ENCODE peak calls at places on chromosome 19, in nine cellular contexts. W is H1; Y is heart left ventricle; R is GM06990; T is CD8-positive, alpha-beta T cell; K is stomach; Q is brain microvascular endothelial cell; L is adrenal gland; A is PC-3. D is an unnamed sample. For H3K36me3, the result is how much of the 10 kb centered on the place peaks cover.

GRCh38 chr19:40465025-40465780 is at the start of gene BLVRB:
- DNase-seq in A (peak), Y (no peak), L (no peak), W (no peak), R (no peak), Q (peak), T (no peak), K (no peak), D (peak)

GRCh38 chr19:17680235-17680722 is 7.9 kb downstream of the UNC13A start:
- DNase-seq in Y (peak), K (peak), W (no peak), L (peak), Q (peak), A (peak), R (peak), T (peak), D (peak)

GRCh38 chr19:29878973-29879654 is 62.9 kb upstream of the URI1 start:
- DNase-seq in W (no peak), A (peak), K (no peak), L (no peak), Q (peak), Y (no peak), T (no peak), R (no peak), D (peak)

GRCh38 chr19:18194554-18195238 is 1.7 kb downstream of the MPV17L2 start:
- DNase-seq in K (no peak), T (no peak), A (peak), Q (no peak), Y (no peak), W (peak), L (peak), R (peak), D (peak)

GRCh38 chr19:11007376-11007775 is 46.5 kb downstream of the SMARCA4 start:
- DNase-seq in Y (no peak), Q (no peak), K (no peak), W (no peak), A (no peak), L (no peak), R (no peak), T (no peak), D (no peak)

GRCh38 chr19:12314553-12314952 is 18.9 kb downstream of the ZNF563 start:
- DNase-seq in Y (no peak), W (no peak), A (no peak), R (no peak), T (no peak), L (no peak), Q (no peak), K (peak), D (no peak)

GRCh38 chr19:2618611-2619010 is 83.9 kb downstream of the GNG7 start:
- DNase-seq in R (no peak), T (peak), W (no peak), A (peak), L (no peak), Q (no peak), K (peak), Y (peak), D (no peak)

GRCh38 chr19:43450545-43450997 is 14.8 kb downstream of the LYPD3 start:
- DNase-seq in A (no peak), Y (no peak), T (no peak), L (no peak), K (no peak), R (no peak), W (no peak), Q (no peak), D (peak)

GRCh38 chr19:1553415-1553814 is 14.7 kb downstream of the MEX3D start:
- DNase-seq in L (no peak), T (no peak), W (no peak), R (no peak), Q (no peak), Y (no peak), A (no peak), K (no peak), D (no peak)

GRCh38 chr19:45607071-45608029 is 5.3 kb upstream of the GPR4 start:
- DNase-seq in A (peak), L (peak), W (peak), Y (peak), K (peak), Q (peak), T (peak), R (no peak), D (peak)

DNA sequence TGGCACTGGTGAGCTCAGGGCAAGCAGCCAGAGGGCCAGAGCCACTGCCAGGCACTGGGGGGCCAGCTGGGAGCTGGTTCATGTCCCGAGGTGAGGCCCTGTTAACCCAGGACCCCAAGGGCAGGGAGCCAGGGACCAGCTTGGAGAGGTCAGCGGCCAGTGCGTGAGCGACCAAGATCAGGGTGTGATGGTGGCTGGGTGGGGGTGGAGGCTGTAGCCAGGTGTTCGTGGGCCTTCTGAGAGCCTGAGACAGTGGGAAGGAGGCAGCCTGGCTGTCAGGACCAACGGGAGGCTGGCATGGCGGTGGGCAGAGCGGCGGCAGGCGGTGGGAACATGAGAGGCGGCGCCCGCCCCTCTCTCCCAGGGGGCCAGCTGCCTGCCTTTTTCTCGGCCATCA is 8.1 kb upstream of the KPTN start:
- DNase-seq in T (no peak), Y (peak), W (no peak), R (no peak), L (no peak), A (no peak), K (no peak), Q (no peak), D (no peak)
- H3K36me3 ChIP-seq in T (under half), Y (under half), W (under half), R (under half), L (half or more), A (under half), K (half or more), Q (under half), D (under half)

GRCh38 chr19:33821871-33822270 is 25.2 kb downstream of the KCTD15 start:
- DNase-seq in A (peak), Y (peak), T (no peak), Q (no peak), W (peak), K (no peak), L (no peak), R (no peak), D (no peak)

GRCh38 chr19:33823341-33823740 is 26.7 kb downstream of the KCTD15 start:
- DNase-seq in Y (no peak), L (no peak), R (no peak), K (no peak), A (no peak), T (no peak), Q (no peak), W (peak), D (no peak)

GRCh38 chr19:33818426-33818825 is 21.8 kb downstream of the KCTD15 start:
- DNase-seq in A (no peak), K (peak), L (no peak), R (no peak), T (no peak), W (no peak), Q (no peak), Y (peak), D (no peak)

GRCh38 chr19:33819496-33819874 is 22.8 kb downstream of the KCTD15 start:
- DNase-seq in Q (no peak), Y (no peak), L (no peak), A (no peak), W (no peak), K (no peak), R (no peak), T (no peak), D (no peak)

DNA sequence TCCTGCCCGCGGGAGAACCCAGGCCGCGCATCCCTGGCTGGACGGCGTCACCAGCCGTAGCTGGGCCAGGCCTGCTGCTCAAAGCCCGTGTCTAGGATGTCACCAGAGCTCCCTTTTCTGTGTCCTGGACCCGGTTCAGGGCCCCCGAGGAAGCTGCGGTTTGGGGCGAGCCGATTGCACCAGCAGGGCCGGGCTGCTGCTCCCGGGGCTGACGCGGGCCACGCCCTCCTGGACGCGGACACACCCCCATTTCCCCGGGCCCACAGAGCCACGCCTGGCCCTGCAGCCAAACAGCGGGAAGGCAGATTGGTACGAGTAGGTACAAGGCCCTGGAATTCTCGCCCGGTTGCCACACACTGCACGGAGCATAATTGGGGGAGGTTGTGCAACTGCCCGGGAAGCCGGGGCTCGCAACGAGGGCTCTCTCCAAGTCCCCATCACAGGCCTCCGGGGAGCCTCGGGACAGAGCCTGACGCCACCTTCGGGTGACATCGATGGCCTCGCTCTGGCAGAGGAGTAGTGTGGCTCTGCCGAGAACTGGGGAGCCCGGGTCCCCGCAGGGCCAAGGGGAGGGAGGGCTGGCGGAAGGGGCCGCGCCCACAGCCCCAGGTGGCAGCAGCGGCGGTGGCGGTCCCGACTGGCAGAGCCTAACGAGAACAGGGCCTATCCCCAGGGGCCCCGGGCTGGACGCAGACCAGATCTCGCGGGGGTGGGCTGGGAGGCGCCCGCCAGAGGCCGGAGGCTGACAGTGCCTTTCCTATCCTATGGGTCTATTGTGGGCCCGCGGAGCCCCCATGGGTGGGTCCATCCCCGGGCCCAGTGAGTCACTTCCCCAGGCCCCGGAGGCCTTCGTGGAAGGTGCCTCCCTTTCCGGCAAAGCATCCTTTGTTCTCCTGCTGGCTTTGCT is 23.5 kb downstream of the KCTD15 start:
- DNase-seq in Y (peak), Q (peak), A (peak), L (peak), W (peak), K (peak), R (no peak), T (peak), D (peak)
- TF ChIP-seq CTCF in Y (no peak), Q (no peak), A (no peak), L (no peak), W (no peak), K (no peak), R (no peak), T (no peak), D (no peak)

DNA sequence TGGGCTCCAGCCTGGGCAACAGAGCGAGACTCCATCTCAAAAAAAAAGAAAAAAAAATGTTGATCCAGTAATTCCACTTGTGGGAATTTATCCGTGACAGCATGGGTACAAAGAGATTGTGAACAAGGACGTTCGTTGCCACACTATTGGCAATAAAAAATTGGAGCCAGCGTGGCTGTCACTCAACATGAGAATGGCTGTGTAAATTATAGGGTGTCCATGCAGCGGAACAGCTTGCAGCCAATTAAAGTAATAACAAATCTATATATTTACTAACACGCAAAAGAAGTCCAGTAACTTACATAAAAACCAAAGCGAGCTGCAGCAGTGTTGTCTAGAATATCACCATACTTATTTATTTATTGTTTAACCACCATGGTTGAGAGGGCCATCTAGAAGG is 19.3 kb downstream of the DPF1 start:
- DNase-seq in T (no peak), Y (no peak), W (no peak), L (no peak), R (no peak), A (no peak), K (no peak), Q (no peak), D (no peak)
- H3K36me3 ChIP-seq in T (under half), Y (under half), W (under half), L (under half), R (under half), A (under half), K (half or more), Q (under half), D (under half)

DNA sequence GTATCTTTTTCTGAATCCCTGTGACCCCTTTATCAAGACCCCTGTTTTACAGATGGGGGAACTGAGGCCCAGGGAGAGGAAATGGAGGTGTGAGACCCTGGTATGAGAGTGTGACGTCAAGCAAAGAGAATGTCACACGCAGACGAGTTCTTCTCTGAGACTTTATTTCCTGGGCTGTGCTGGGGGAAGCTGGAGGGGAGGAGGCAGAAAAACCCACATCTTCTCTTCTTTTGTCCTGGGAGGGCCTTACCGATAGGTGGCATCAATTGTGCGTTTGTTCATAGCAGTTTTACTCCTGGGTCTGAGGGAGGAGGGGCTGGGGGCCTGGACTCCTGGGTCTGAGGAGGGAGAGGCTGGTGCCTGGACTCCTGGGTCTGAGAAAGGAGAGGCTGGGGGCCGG is 4.9 kb upstream of the KLK15 start:
- DNase-seq in Y (no peak), A (peak), K (no peak), L (no peak), Q (no peak), T (no peak), W (no peak), R (no peak), D (peak)
- TF ChIP-seq CTCF in Y (no peak), A (peak), K (no peak), L (no peak), Q (no peak), T (no peak), W (peak), R (peak), D (peak)

GRCh38 chr19:35271546-35271945 is 2.8 kb downstream of the USF2 start:
- DNase-seq in W (no peak), L (no peak), Y (no peak), R (no peak), K (no peak), Q (no peak), T (no peak), A (no peak), D (no peak)
- H3K36me3 ChIP-seq in W (under half), L (half or more), Y (under half), R (under half), K (half or more), Q (under half), T (under half), A (under half), D (under half)

GRCh38 chr19:20078696-20079095 is 896 bp downstream of the ZNF90 start:
- DNase-seq in K (no peak), A (no peak), Y (no peak), T (no peak), Q (peak), L (peak), R (no peak), W (no peak), D (peak)

GRCh38 chr19:20079487-20079886 is 1.7 kb downstream of the ZNF90 start:
- DNase-seq in Q (no peak), R (no peak), K (no peak), A (no peak), W (no peak), Y (no peak), T (no peak), L (no peak), D (no peak)

GRCh38 chr19:20072936-20073335 is 4.9 kb upstream of the ZNF90 start:
- DNase-seq in T (no peak), W (no peak), R (no peak), Q (no peak), A (no peak), Y (no peak), K (no peak), L (no peak), D (no peak)

GRCh38 chr19:20077791-20078463 is at the start of gene ZNF90:
- DNase-seq in K (peak), Q (peak), L (peak), A (no peak), Y (peak), R (peak), W (peak), T (peak), D (peak)
- TF ChIP-seq CTCF in K (no peak), Q (peak), L (no peak), A (no peak), Y (no peak), R (no peak), W (no peak), T (no peak), D (no peak)

GRCh38 chr19:54454781-54455675 is 6.0 kb downstream of the LENG8 start:
- DNase-seq in Y (no peak), L (no peak), K (no peak), A (no peak), Q (no peak), R (no peak), W (no peak), T (no peak), D (no peak)
- H3K36me3 ChIP-seq in Y (under half), L (half or more), K (half or more), A (half or more), Q (half or more), R (half or more), W (half or more), T (half or more), D (half or more)

GRCh38 chr19:50652722-50653121 is 3.5 kb downstream of the C19orf81 start:
- DNase-seq in R (no peak), W (no peak), L (no peak), Y (no peak), T (no peak), A (no peak), K (no peak), Q (no peak), D (no peak)

GRCh38 chr19:50647879-50648615 is 1.2 kb upstream of the C19orf81 start:
- DNase-seq in A (no peak), T (no peak), Q (no peak), L (no peak), R (no peak), W (no peak), Y (no peak), K (no peak), D (no peak)

GRCh38 chr19:50648659-50649058 is 586 bp upstream of the C19orf81 start:
- DNase-seq in A (no peak), W (no peak), T (no peak), K (no peak), Q (no peak), Y (no peak), R (no peak), L (no peak), D (no peak)

GRCh38 chr19:50651174-50651573 is 1.9 kb downstream of the C19orf81 start:
- DNase-seq in Q (no peak), T (no peak), W (no peak), A (no peak), K (no peak), Y (no peak), R (no peak), L (no peak), D (no peak)

DNA sequence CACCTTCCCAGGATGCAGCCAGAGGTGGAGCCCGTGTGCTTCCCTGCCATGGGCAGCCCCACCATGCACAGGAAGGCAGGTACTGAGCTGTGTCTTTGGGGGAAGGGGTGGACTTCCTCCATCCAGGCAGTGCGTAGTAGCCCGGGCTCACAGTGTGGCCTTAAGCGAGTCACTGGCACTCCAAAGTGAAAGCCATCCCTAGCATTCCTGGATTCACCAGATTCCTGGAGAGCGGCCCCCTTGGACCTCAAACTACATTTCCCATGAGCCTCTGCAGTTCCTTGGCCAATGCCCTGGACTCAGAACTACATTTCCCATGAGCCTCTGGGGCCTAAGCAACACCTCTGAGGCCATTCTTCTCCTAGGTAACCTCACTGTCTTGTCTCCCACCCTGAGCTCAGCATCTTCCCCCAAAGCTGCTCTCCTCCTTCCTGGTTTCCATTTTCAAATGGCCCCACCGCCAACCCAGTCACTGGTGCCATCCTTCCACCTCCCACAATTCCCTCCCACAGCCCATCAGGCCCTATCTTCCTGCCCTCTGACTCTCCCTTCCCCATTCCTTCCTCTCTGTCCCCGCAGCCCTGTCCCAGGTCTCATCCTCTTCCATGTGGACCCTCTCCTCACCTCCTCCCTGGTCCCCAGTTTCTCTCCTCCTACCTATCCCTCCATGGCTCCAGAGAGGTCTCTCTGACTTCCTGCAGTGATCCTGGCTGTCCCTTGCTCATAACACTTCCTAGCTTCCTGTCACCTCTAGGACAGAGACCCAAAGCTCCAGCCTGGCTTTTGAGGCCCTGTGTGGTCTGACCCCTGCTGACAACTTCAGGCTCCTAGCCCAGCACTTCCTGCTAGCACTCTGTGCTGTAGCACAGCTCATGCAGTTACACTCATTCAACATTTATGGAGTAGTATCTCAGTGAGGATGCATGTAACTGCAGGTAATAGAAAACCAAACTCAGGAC is at the start of gene C19orf81:
- DNase-seq in K (no peak), R (no peak), Y (no peak), L (no peak), W (peak), Q (no peak), T (no peak), A (peak), D (peak)
- TF ChIP-seq CTCF in K (no peak), R (no peak), Y (no peak), L (no peak), W (peak), Q (no peak), T (no peak), A (no peak), D (no peak)

DNA sequence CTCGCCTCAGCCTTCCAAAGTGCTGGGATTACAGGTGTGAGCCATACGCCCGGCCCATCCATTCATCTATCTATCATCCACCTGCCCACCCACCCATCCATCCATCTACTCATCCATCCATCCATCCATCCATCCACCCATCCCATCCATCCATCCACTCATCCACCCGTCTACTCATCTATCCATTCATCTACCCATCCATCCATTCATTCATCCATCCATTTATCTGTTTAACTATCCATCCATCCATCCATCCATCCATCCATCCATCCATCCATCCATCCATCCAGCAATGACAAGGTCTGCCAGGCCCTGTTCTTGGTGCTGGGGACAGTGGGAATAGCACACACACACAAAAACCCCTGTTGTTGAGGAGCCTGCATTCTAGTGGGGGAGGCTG is 4.5 kb downstream of the VAV1 start:
- DNase-seq in W (no peak), Q (no peak), T (no peak), A (no peak), K (no peak), L (no peak), Y (no peak), R (no peak), D (no peak)
- H3K36me3 ChIP-seq in W (under half), Q (under half), T (under half), A (under half), K (under half), L (under half), Y (under half), R (under half), D (under half)

D was measured in cardiac muscle cell.